ENCODE peak calls at places on chromosomes 4 and X, in six cellular contexts. Y is right atrium auricular region; Z is left lung; U is stimulated activated CD8-positive, alpha-beta memory T cell treated with anti-CD3 and anti-CD28 coated beads, Interleukin-7, amount 100 ng/mL, for 1 hour; I is neural crest cell; W is NCI-H1105. B is an unnamed sample.

GRCh38 chr4:16914208-16914607 is 15.8 kb upstream of the LDB2 start:
- DNase-seq in Y (no peak), Z (no peak), U (no peak), I (no peak), W (no peak), B (peak)

GRCh38 chrX:12701625-12702024 is 89.6 kb upstream of the PRPS2 start:
- DNase-seq in Y (no peak), Z (no peak), U (no peak), I (peak), W (peak), B (peak)

GRCh38 chr4:105462610-105463009 is 11.3 kb downstream of the PPA2 start:
- DNase-seq in Y (no peak), Z (no peak), U (no peak), I (no peak), W (no peak), B (peak)

GRCh38 chr4:27861381-27861787 is 1000.7 kb downstream of the STIM2 start:
- DNase-seq in Y (no peak), Z (no peak), U (no peak), I (peak), W (peak), B (peak)

GRCh38 chrX:116317409-116317808 is 119.0 kb upstream of the SLC6A14 start:
- DNase-seq in Y (no peak), Z (no peak), U (no peak), I (no peak), W (peak), B (no peak)

GRCh38 chrX:51496501-51497291 is at the start of gene NUDT11:
- DNase-seq in Y (no peak), Z (peak), U (no peak), I (peak), W (peak), B (no peak)

GRCh38 chrX:15998350-15998749 is 125.0 kb upstream of the GRPR start:
- DNase-seq in Y (no peak), Z (no peak), U (no peak), I (no peak), W (no peak), B (no peak)

GRCh38 chr4:153809916-153810810 is 21.3 kb upstream of the SFRP2 start:
- DNase-seq in Y (no peak), Z (no peak), U (no peak), I (no peak), W (no peak), B (no peak)

GRCh38 chr4:89708903-89709361 is 128.0 kb downstream of the SNCA start:
- DNase-seq in Y (no peak), Z (no peak), U (no peak), I (peak), W (no peak), B (no peak)

GRCh38 chrX:110418220-110418856 is 59.7 kb downstream of the RTL9 start:
- DNase-seq in Y (no peak), Z (no peak), U (no peak), I (peak), W (peak), B (peak)

GRCh38 chr4:64756016-64756415 is 346.8 kb upstream of the TECRL start:
- DNase-seq in Y (no peak), Z (no peak), U (no peak), I (no peak), W (no peak), B (peak)

GRCh38 chr4:146252941-146253340 is 38.6 kb downstream of the REELD1 start:
- DNase-seq in Y (no peak), Z (no peak), U (no peak), I (no peak), W (no peak), B (no peak)

GRCh38 chr4:55172694-55173287 is 47.4 kb upstream of the KDR start:
- DNase-seq in Y (no peak), Z (no peak), U (no peak), I (no peak), W (no peak), B (no peak)

GRCh38 chr4:42636591-42636990 is 20.3 kb downstream of the ATP8A1 start:
- DNase-seq in Y (no peak), Z (no peak), U (no peak), I (no peak), W (no peak), B (no peak)

GRCh38 chr4:182916483-182917181 is 554 bp downstream of the DCTD start:
- DNase-seq in Y (no peak), Z (peak), U (no peak), I (peak), W (no peak), B (peak)

B was measured in NB4.